ENCODE peak calls at places on chromosomes 1 and 21, in seven cellular contexts. One of them, this sample, is unnamed.
A peak's percentile ranks its signal among the peaks of the same experiment; 100 is the strongest.

GRCh38 chr1:96145486-96145885 is 576.1 kb upstream of the PTBP2 start:
- DNase-seq in activated CD4-positive, alpha-beta T cell treated with anti-CD3 and anti-CD28 coated beads, Interleukin-2, amount 50 U/mL, for 48 hours: no peak
- DNase-seq in foreskin melanocyte: no peak
- DNase-seq in NB4: no peak
- DNase-seq in DMS79 treated with DMSO at 0.1 percent for 48 hours: no peak
- DNase-seq in ovary: no peak
- DNase-seq in HTR-8/SVneo: no peak
- DNase-seq in this sample: no peak

GRCh38 chr1:171115280-171115897 is 24.7 kb downstream of the FMO3 start:
- DNase-seq in HTR-8/SVneo: no peak
- DNase-seq in foreskin melanocyte: no peak
- DNase-seq in ovary: no peak
- DNase-seq in DMS79 treated with DMSO at 0.1 percent for 48 hours: no peak
- DNase-seq in NB4: peak; percentile 4
- DNase-seq in activated CD4-positive, alpha-beta T cell treated with anti-CD3 and anti-CD28 coated beads, Interleukin-2, amount 50 U/mL, for 48 hours: no peak
- DNase-seq in this sample: no peak

GRCh38 chr1:92934395-92935378 is 26.6 kb downstream of the DIPK1A start:
- DNase-seq in DMS79 treated with DMSO at 0.1 percent for 48 hours: peak; percentile 82
- DNase-seq in activated CD4-positive, alpha-beta T cell treated with anti-CD3 and anti-CD28 coated beads, Interleukin-2, amount 50 U/mL, for 48 hours: no peak
- DNase-seq in foreskin melanocyte: peak; percentile 75
- DNase-seq in NB4: no peak
- DNase-seq in ovary: no peak
- DNase-seq in HTR-8/SVneo: no peak
- DNase-seq in this sample: no peak

GRCh38 chr21:41763398-41763931 is 3.4 kb downstream of the RIPK4 start:
- DNase-seq in foreskin melanocyte: no peak
- DNase-seq in ovary: no peak
- DNase-seq in NB4: no peak
- DNase-seq in HTR-8/SVneo: no peak
- DNase-seq in DMS79 treated with DMSO at 0.1 percent for 48 hours: peak; percentile 71
- DNase-seq in activated CD4-positive, alpha-beta T cell treated with anti-CD3 and anti-CD28 coated beads, Interleukin-2, amount 50 U/mL, for 48 hours: no peak
- DNase-seq in this sample: no peak

GRCh38 chr1:18486195-18486594 is 5.5 kb downstream of the KLHDC7A start:
- DNase-seq in NB4: peak; percentile 8
- DNase-seq in DMS79 treated with DMSO at 0.1 percent for 48 hours: peak; percentile 82
- DNase-seq in activated CD4-positive, alpha-beta T cell treated with anti-CD3 and anti-CD28 coated beads, Interleukin-2, amount 50 U/mL, for 48 hours: no peak
- DNase-seq in foreskin melanocyte: no peak
- DNase-seq in ovary: no peak
- DNase-seq in HTR-8/SVneo: no peak
- DNase-seq in this sample: no peak

GRCh38 chr1:208528577-208529240 is 284.5 kb upstream of the PLXNA2 start:
- DNase-seq in DMS79 treated with DMSO at 0.1 percent for 48 hours: peak; percentile 56
- DNase-seq in foreskin melanocyte: no peak
- DNase-seq in HTR-8/SVneo: no peak
- DNase-seq in NB4: no peak
- DNase-seq in ovary: peak; percentile 34
- DNase-seq in activated CD4-positive, alpha-beta T cell treated with anti-CD3 and anti-CD28 coated beads, Interleukin-2, amount 50 U/mL, for 48 hours: no peak
- DNase-seq in this sample: no peak

GRCh38 chr1:158251160-158251559 is 3.1 kb upstream of the CD1A start:
- DNase-seq in foreskin melanocyte: no peak
- DNase-seq in HTR-8/SVneo: no peak
- DNase-seq in activated CD4-positive, alpha-beta T cell treated with anti-CD3 and anti-CD28 coated beads, Interleukin-2, amount 50 U/mL, for 48 hours: no peak
- DNase-seq in ovary: no peak
- DNase-seq in DMS79 treated with DMSO at 0.1 percent for 48 hours: no peak
- DNase-seq in NB4: peak; percentile 44
- DNase-seq in this sample: no peak

GRCh38 chr1:103489881-103490280 is 35.6 kb upstream of the RNPC3 start:
- DNase-seq in DMS79 treated with DMSO at 0.1 percent for 48 hours: no peak
- DNase-seq in foreskin melanocyte: no peak
- DNase-seq in HTR-8/SVneo: no peak
- DNase-seq in activated CD4-positive, alpha-beta T cell treated with anti-CD3 and anti-CD28 coated beads, Interleukin-2, amount 50 U/mL, for 48 hours: no peak
- DNase-seq in NB4: no peak
- DNase-seq in ovary: no peak
- DNase-seq in this sample: no peak

GRCh38 chr1:3504823-3505155 is 50.3 kb downstream of the ARHGEF16 start:
- DNase-seq in DMS79 treated with DMSO at 0.1 percent for 48 hours: no peak
- DNase-seq in ovary: no peak
- DNase-seq in activated CD4-positive, alpha-beta T cell treated with anti-CD3 and anti-CD28 coated beads, Interleukin-2, amount 50 U/mL, for 48 hours: no peak
- DNase-seq in NB4: no peak
- DNase-seq in HTR-8/SVneo: no peak
- DNase-seq in foreskin melanocyte: no peak
- DNase-seq in this sample: no peak

GRCh38 chr1:100769323-100769722 is 49.8 kb downstream of the VCAM1 start:
- DNase-seq in activated CD4-positive, alpha-beta T cell treated with anti-CD3 and anti-CD28 coated beads, Interleukin-2, amount 50 U/mL, for 48 hours: no peak
- DNase-seq in DMS79 treated with DMSO at 0.1 percent for 48 hours: no peak
- DNase-seq in foreskin melanocyte: no peak
- DNase-seq in HTR-8/SVneo: no peak
- DNase-seq in NB4: no peak
- DNase-seq in ovary: no peak
- DNase-seq in this sample: no peak

GRCh38 chr1:178188306-178188705 is 94.4 kb downstream of the RASAL2 start:
- DNase-seq in foreskin melanocyte: no peak
- DNase-seq in HTR-8/SVneo: no peak
- DNase-seq in activated CD4-positive, alpha-beta T cell treated with anti-CD3 and anti-CD28 coated beads, Interleukin-2, amount 50 U/mL, for 48 hours: no peak
- DNase-seq in NB4: no peak
- DNase-seq in ovary: no peak
- DNase-seq in DMS79 treated with DMSO at 0.1 percent for 48 hours: no peak
- DNase-seq in this sample: no peak

GRCh38 chr21:38955495-38955894 is 149.8 kb downstream of the ETS2 start:
- DNase-seq in HTR-8/SVneo: no peak
- DNase-seq in ovary: no peak
- DNase-seq in NB4: no peak
- DNase-seq in activated CD4-positive, alpha-beta T cell treated with anti-CD3 and anti-CD28 coated beads, Interleukin-2, amount 50 U/mL, for 48 hours: no peak
- DNase-seq in DMS79 treated with DMSO at 0.1 percent for 48 hours: no peak
- DNase-seq in foreskin melanocyte: no peak
- DNase-seq in this sample: no peak

GRCh38 chr1:192489046-192489445 is 86.5 kb upstream of the RGS1 start:
- DNase-seq in activated CD4-positive, alpha-beta T cell treated with anti-CD3 and anti-CD28 coated beads, Interleukin-2, amount 50 U/mL, for 48 hours: no peak
- DNase-seq in foreskin melanocyte: no peak
- DNase-seq in NB4: no peak
- DNase-seq in DMS79 treated with DMSO at 0.1 percent for 48 hours: no peak
- DNase-seq in HTR-8/SVneo: no peak
- DNase-seq in ovary: no peak
- DNase-seq in this sample: no peak

GRCh38 chr1:28056129-28056925 is 32.1 kb downstream of the EYA3 start:
- DNase-seq in foreskin melanocyte: no peak
- DNase-seq in ovary: no peak
- DNase-seq in activated CD4-positive, alpha-beta T cell treated with anti-CD3 and anti-CD28 coated beads, Interleukin-2, amount 50 U/mL, for 48 hours: peak; percentile 63
- DNase-seq in NB4: peak; percentile 79
- DNase-seq in DMS79 treated with DMSO at 0.1 percent for 48 hours: peak; percentile 48
- DNase-seq in HTR-8/SVneo: no peak
- DNase-seq in this sample: no peak

GRCh38 chr1:55478742-55479141 is 263.6 kb upstream of the USP24 start:
- DNase-seq in NB4: peak; percentile 19
- DNase-seq in foreskin melanocyte: no peak
- DNase-seq in ovary: no peak
- DNase-seq in DMS79 treated with DMSO at 0.1 percent for 48 hours: no peak
- DNase-seq in activated CD4-positive, alpha-beta T cell treated with anti-CD3 and anti-CD28 coated beads, Interleukin-2, amount 50 U/mL, for 48 hours: no peak
- DNase-seq in HTR-8/SVneo: peak; percentile 4
- DNase-seq in this sample: no peak

GRCh38 chr1:91075233-91076135 is 53.6 kb upstream of the ZNF644 start:
- DNase-seq in DMS79 treated with DMSO at 0.1 percent for 48 hours: no peak
- DNase-seq in ovary: no peak
- DNase-seq in HTR-8/SVneo: no peak
- DNase-seq in foreskin melanocyte: no peak
- DNase-seq in activated CD4-positive, alpha-beta T cell treated with anti-CD3 and anti-CD28 coated beads, Interleukin-2, amount 50 U/mL, for 48 hours: no peak
- DNase-seq in NB4: peak; percentile 6
- DNase-seq in this sample: no peak

GRCh38 chr1:5646486-5646885 is 345.7 kb downstream of the NPHP4 start:
- DNase-seq in HTR-8/SVneo: no peak
- DNase-seq in NB4: peak; percentile 15
- DNase-seq in ovary: no peak
- DNase-seq in activated CD4-positive, alpha-beta T cell treated with anti-CD3 and anti-CD28 coated beads, Interleukin-2, amount 50 U/mL, for 48 hours: no peak
- DNase-seq in foreskin melanocyte: no peak
- DNase-seq in DMS79 treated with DMSO at 0.1 percent for 48 hours: no peak
- DNase-seq in this sample: no peak

GRCh38 chr1:3501856-3502665 is 47.6 kb downstream of the ARHGEF16 start:
- DNase-seq in NB4: peak; percentile 72
- DNase-seq in activated CD4-positive, alpha-beta T cell treated with anti-CD3 and anti-CD28 coated beads, Interleukin-2, amount 50 U/mL, for 48 hours: no peak
- DNase-seq in foreskin melanocyte: peak; percentile 7
- DNase-seq in ovary: peak; percentile 72
- DNase-seq in HTR-8/SVneo: no peak
- DNase-seq in DMS79 treated with DMSO at 0.1 percent for 48 hours: no peak
- DNase-seq in this sample: no peak

GRCh38 chr1:184752656-184753055 is 2.0 kb downstream of the EDEM3 start:
- DNase-seq in NB4: peak; percentile 82
- DNase-seq in ovary: no peak
- DNase-seq in DMS79 treated with DMSO at 0.1 percent for 48 hours: no peak
- DNase-seq in HTR-8/SVneo: no peak
- DNase-seq in foreskin melanocyte: no peak
- DNase-seq in activated CD4-positive, alpha-beta T cell treated with anti-CD3 and anti-CD28 coated beads, Interleukin-2, amount 50 U/mL, for 48 hours: no peak
- DNase-seq in this sample: no peak

GRCh38 chr21:44525431-44526095 is 14.4 kb downstream of the KRTAP10-1 start:
- DNase-seq in HTR-8/SVneo: no peak
- DNase-seq in foreskin melanocyte: no peak
- DNase-seq in ovary: peak; percentile 19
- DNase-seq in activated CD4-positive, alpha-beta T cell treated with anti-CD3 and anti-CD28 coated beads, Interleukin-2, amount 50 U/mL, for 48 hours: no peak
- DNase-seq in DMS79 treated with DMSO at 0.1 percent for 48 hours: no peak
- DNase-seq in NB4: no peak
- DNase-seq in this sample: no peak

GRCh38 chr1:147073062-147073432 is 99.2 kb downstream of the PRKAB2 start:
- DNase-seq in DMS79 treated with DMSO at 0.1 percent for 48 hours: no peak
- DNase-seq in NB4: no peak
- DNase-seq in foreskin melanocyte: no peak
- DNase-seq in ovary: no peak
- DNase-seq in HTR-8/SVneo: no peak
- DNase-seq in activated CD4-positive, alpha-beta T cell treated with anti-CD3 and anti-CD28 coated beads, Interleukin-2, amount 50 U/mL, for 48 hours: peak; percentile 24
- DNase-seq in this sample: no peak

GRCh38 chr21:32364387-32364786 is 28.4 kb downstream of the URB1 start:
- DNase-seq in activated CD4-positive, alpha-beta T cell treated with anti-CD3 and anti-CD28 coated beads, Interleukin-2, amount 50 U/mL, for 48 hours: no peak
- DNase-seq in NB4: no peak
- DNase-seq in HTR-8/SVneo: no peak
- DNase-seq in DMS79 treated with DMSO at 0.1 percent for 48 hours: no peak
- DNase-seq in ovary: no peak
- DNase-seq in foreskin melanocyte: peak; percentile 74
- DNase-seq in this sample: no peak

GRCh38 chr1:199396456-199396855 is 631.1 kb upstream of the NR5A2 start:
- DNase-seq in foreskin melanocyte: no peak
- DNase-seq in DMS79 treated with DMSO at 0.1 percent for 48 hours: no peak
- DNase-seq in NB4: no peak
- DNase-seq in ovary: no peak
- DNase-seq in activated CD4-positive, alpha-beta T cell treated with anti-CD3 and anti-CD28 coated beads, Interleukin-2, amount 50 U/mL, for 48 hours: no peak
- DNase-seq in HTR-8/SVneo: no peak
- DNase-seq in this sample: no peak

This sample was measured in Panc1.